ENCODE peak calls at places on chromosomes 5 and 9, in eight cellular contexts. I, N, R, G, C, D, U and S are unnamed samples.
A peak's percentile ranks its signal among the peaks of the same experiment; 100 is the strongest.

GRCh38 chr5:58735637-58736036 is 152.8 kb downstream of the RAB3C start:
- DNase-seq in C (no peak), D (no peak), U (no peak), N (no peak), R (no peak), I (no peak), G (no peak), S (no peak)

GRCh38 chr5:55691265-55692105 is 20.6 kb downstream of the SLC38A9 start:
- DNase-seq in R (no peak), D (peak; percentile 70), C (no peak), U (peak; percentile 68), G (peak; percentile 53), N (peak; percentile 79), I (no peak), S (peak; percentile 56)

GRCh38 chr9:134968011-134968822 is 50.5 kb upstream of the FCN1 start:
- DNase-seq in R (no peak), G (no peak), I (peak; percentile 2), N (peak; percentile 14), C (no peak), U (peak; percentile 13), D (peak; percentile 38), S (no peak)

GRCh38 chr9:96483733-96484240 is 33.8 kb downstream of the HABP4 start:
- DNase-seq in D (no peak), U (no peak), R (no peak), N (no peak), I (no peak), G (peak; percentile 4), C (no peak), S (no peak)

GRCh38 chr5:76709762-76710161 is 6.2 kb upstream of the F2R start:
- DNase-seq in N (no peak), D (peak; percentile 83), I (no peak), G (no peak), C (no peak), U (peak; percentile 71), R (no peak), S (no peak)

GRCh38 chr9:116959775-116960174 is 272.7 kb downstream of the TRIM32 start:
- DNase-seq in C (peak; percentile 38), I (no peak), R (no peak), D (no peak), U (no peak), G (peak; percentile 42), N (no peak), S (no peak)

GRCh38 chr9:83327323-83327722 is 210.9 kb downstream of the FRMD3 start:
- DNase-seq in G (no peak), N (no peak), I (no peak), D (no peak), R (no peak), C (no peak), U (peak; percentile 28), S (no peak)

GRCh38 chr5:139985290-139985689 is 57.8 kb downstream of the NRG2 start:
- DNase-seq in C (no peak), R (no peak), I (no peak), U (no peak), D (no peak), G (no peak), N (no peak), S (no peak)

GRCh38 chr5:4225741-4226140 is 630.1 kb downstream of the IRX1 start:
- DNase-seq in D (no peak), R (no peak), U (no peak), I (no peak), G (no peak), C (no peak), N (no peak), S (no peak)

GRCh38 chr9:93536167-93536566 is 40.2 kb upstream of the PHF2 start:
- DNase-seq in I (no peak), G (no peak), C (no peak), U (no peak), R (no peak), N (no peak), D (no peak), S (no peak)

GRCh38 chr9:116340270-116340669 is 186.7 kb downstream of the PAPPA start:
- DNase-seq in G (no peak), I (no peak), C (no peak), R (no peak), D (no peak), U (no peak), N (no peak), S (no peak)

GRCh38 chr5:62627901-62628300 is 49.3 kb downstream of the LRRC70 start:
- DNase-seq in G (no peak), D (no peak), C (no peak), I (no peak), R (no peak), N (no peak), U (no peak), S (no peak)

GRCh38 chr9:115212832-115213231 is 94.9 kb upstream of the TNC start:
- DNase-seq in R (no peak), N (no peak), G (no peak), I (no peak), U (no peak), C (no peak), D (no peak), S (no peak)

GRCh38 chr9:115213777-115214428 is 95.9 kb upstream of the TNC start:
- DNase-seq in I (peak; percentile 66), R (no peak), D (peak; percentile 93), G (no peak), U (peak; percentile 89), C (no peak), N (peak; percentile 83), S (peak; percentile 91)

GRCh38 chr9:115210699-115211098 is 92.7 kb upstream of the TNC start:
- DNase-seq in R (no peak), I (no peak), G (no peak), C (no peak), U (no peak), D (peak; percentile 41), N (no peak), S (no peak)

GRCh38 chr9:115209601-115210306 is 91.8 kb upstream of the TNC start:
- DNase-seq in G (no peak), I (no peak), C (no peak), N (no peak), R (no peak), U (no peak), D (peak; percentile 27), S (no peak)

GRCh38 chr9:115211413-115212204 is 93.7 kb upstream of the TNC start:
- DNase-seq in N (no peak), I (no peak), U (no peak), D (peak; percentile 87), G (no peak), C (no peak), R (no peak), S (no peak)
- TF ChIP-seq CTCF in N (no peak), I (no peak), U (no peak), D (no peak), G (no peak), C (no peak), R (no peak), S (no peak)

GRCh38 chr5:73215525-73215890 is 42.5 kb downstream of the TMEM174 start:
- DNase-seq in U (peak; percentile 16), R (no peak), G (no peak), N (no peak), D (no peak), C (no peak), I (no peak), S (no peak)

GRCh38 chr5:73214921-73215490 is 42.0 kb downstream of the TMEM174 start:
- DNase-seq in D (no peak), N (no peak), C (no peak), R (no peak), U (no peak), G (no peak), I (no peak), S (no peak)

GRCh38 chr5:73215891-73216610 is 43.1 kb downstream of the TMEM174 start:
- DNase-seq in R (peak; percentile 83), U (peak; percentile 80), N (peak; percentile 73), C (peak; percentile 85), G (peak; percentile 88), I (peak; percentile 38), D (peak; percentile 59), S (peak; percentile 86)

GRCh38 chr5:73222173-73222572 is 49.2 kb downstream of the TMEM174 start:
- DNase-seq in I (no peak), D (no peak), U (no peak), R (no peak), N (no peak), G (no peak), C (no peak), S (no peak)

DNA sequence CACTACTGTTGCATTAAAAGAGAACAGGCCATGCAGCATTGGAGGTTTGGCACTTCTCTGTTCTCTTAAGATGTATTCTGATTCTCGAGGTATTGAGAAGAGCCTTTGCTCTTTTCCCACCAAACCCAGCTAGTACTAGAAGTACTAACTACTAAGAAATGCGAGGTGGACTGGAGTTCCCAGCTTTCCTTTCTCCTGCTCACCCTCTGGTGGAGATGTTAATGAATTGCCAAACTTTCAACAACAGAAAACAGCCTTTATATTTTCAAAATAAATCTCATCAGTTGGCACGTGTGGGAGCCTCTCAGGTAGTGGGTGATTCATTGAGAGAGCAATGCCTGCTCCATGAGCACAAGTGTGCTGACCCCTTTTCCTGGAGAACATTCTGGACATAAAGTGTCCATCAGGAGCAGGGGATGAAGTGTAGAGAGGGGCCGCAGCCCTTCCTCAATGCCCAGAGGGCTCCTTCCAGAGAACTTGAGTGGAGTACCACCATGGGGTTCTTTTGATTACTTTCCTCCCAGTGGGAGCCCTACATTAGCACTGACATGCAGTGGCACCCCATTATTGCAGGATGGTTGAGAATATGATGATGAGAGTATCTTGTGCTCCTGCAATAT is 45.7 kb downstream of the TMEM174 start:
- DNase-seq in G (no peak), I (peak; percentile 39), R (no peak), U (peak; percentile 63), C (no peak), N (peak; percentile 63), D (peak; percentile 57), S (peak; percentile 55)
- TF ChIP-seq CTCF in G (no peak), I (peak; percentile 71), R (peak; percentile 25), U (peak; percentile 60), C (peak; percentile 59), N (peak; percentile 57), D (peak; percentile 50), S (peak; percentile 52)

DNA sequence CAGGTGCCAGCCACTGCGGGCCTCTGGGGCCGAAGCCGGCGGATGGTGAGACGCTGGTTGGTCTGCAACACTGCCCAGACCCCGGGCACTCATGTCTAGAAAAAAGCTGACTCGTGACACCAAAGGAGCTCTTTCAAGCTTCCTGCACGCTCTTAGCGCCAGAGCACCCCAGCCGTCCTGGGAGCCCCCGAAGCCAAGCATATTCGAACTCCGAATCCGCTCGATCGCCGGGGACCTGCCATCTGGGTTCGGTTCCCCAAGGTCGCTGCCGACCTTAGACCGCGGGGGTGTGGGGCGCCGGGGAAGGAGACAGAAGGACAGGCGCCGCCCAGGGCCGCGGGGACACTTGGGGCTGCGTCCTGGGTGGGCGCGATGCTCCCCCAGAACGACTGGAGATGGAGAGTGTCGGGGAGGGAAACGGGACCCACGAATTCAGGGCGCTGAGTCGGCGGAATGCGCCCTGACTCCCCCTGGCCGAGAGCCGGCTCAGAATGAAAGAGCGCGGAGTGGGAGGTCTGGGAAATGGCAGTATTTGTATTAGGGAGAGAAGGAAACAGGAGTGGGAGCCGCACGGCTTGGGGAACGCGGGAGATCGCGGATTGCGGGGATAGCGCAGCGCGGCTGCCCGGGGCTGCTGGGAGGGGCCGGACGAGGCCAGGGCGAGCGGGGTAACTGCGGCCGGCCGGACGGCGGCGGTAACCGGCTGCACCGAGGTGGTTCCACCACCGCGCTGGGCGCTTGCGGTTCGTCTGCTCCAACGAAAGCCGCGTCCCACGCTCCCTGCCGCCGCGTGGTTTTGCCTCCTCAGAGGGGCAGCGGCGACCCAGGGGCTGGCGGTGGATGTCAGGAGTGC is 20.1 kb upstream of the MARCHF6 start:
- DNase-seq in G (peak; percentile 74), C (peak; percentile 57), U (no peak), I (no peak), D (no peak), R (peak; percentile 51), N (peak; percentile 39), S (no peak)
- TF ChIP-seq CTCF in G (peak; percentile 9), C (peak; percentile 30), U (no peak), I (no peak), D (no peak), R (peak; percentile 21), N (no peak), S (no peak)

GRCh38 chr5:12292610-12293204 is 388.5 kb upstream of the CTNND2 start:
- DNase-seq in R (no peak), G (no peak), N (no peak), I (no peak), U (peak; percentile 9), C (no peak), D (peak; percentile 3), S (peak; percentile 50)
- TF ChIP-seq CTCF in R (no peak), G (no peak), N (no peak), I (no peak), U (no peak), C (peak; percentile 76), D (peak; percentile 7), S (no peak)